ENCODE peak calls at places on chromosome 22, in ten cellular contexts. I is lower lobe of right lung, Q is fibroblast of pulmonary artery, W is spleen, V is upper lobe of left lung, A is nephron progenitor cell, J is astrocyte of the cerebellum, G is colonic mucosa, C is BJ, P is fibroblast of the aortic adventitia. E is an unnamed sample.

GRCh38 chr22:37657590-37658132 is 862 bp upstream of the PDXP start:
- DNase-seq in I (no peak), Q (no peak), W (no peak), V (no peak), A (no peak), J (no peak), G (no peak), C (no peak), P (no peak), E (no peak)

GRCh38 chr22:29727248-29727551 is 7.4 kb downstream of the CABP7 start:
- DNase-seq in I (peak; percentile 56), Q (peak; percentile 50), W (no peak), V (no peak), A (peak; percentile 77), J (no peak), G (peak; percentile 27), C (no peak), P (peak; percentile 35), E (no peak)

GRCh38 chr22:21567456-21568206 is at the start of gene UBE2L3:
- DNase-seq in I (peak; percentile 90), Q (peak; percentile 74), W (peak; percentile 96), V (peak; percentile 96), A (peak; percentile 87), J (peak; percentile 34), G (peak; percentile 89), C (peak; percentile 19), P (peak; percentile 73), E (no peak)

GRCh38 chr22:22121445-22121844 is 123.1 kb upstream of the VPREB1 start:
- DNase-seq in I (no peak), Q (no peak), W (no peak), V (no peak), A (no peak), J (no peak), G (no peak), C (no peak), P (no peak), E (no peak)

GRCh38 chr22:18024276-18024939 is at the start of gene MICAL3:
- DNase-seq in I (no peak), Q (peak; percentile 64), W (peak; percentile 93), V (peak; percentile 93), A (peak; percentile 80), J (no peak), G (peak; percentile 68), C (no peak), P (peak; percentile 58), E (no peak)

GRCh38 chr22:49208003-49208402 is 619.7 kb downstream of the BRD1 start:
- DNase-seq in I (no peak), Q (no peak), W (peak; percentile 52), V (no peak), A (no peak), J (no peak), G (no peak), C (no peak), P (no peak), E (no peak)

GRCh38 chr22:31079095-31079642 is 1.9 kb upstream of the SMTN start:
- DNase-seq in I (no peak), Q (no peak), W (no peak), V (no peak), A (no peak), J (no peak), G (peak; percentile 86), C (no peak), P (no peak), E (no peak)

GRCh38 chr22:48819991-48820390 is 1007.7 kb downstream of the BRD1 start:
- DNase-seq in I (no peak), Q (no peak), W (peak; percentile 41), V (no peak), A (no peak), J (no peak), G (no peak), C (no peak), P (no peak), E (no peak)

GRCh38 chr22:50091092-50091491 is 1.3 kb downstream of the MOV10L1 start:
- DNase-seq in I (no peak), Q (no peak), W (peak; percentile 59), V (peak; percentile 70), A (no peak), J (no peak), G (no peak), C (no peak), P (no peak), E (no peak)

GRCh38 chr22:39994566-39995345 is at the start of gene FAM83F:
- DNase-seq in I (peak; percentile 58), Q (no peak), W (peak; percentile 77), V (peak; percentile 90), A (peak; percentile 68), J (no peak), G (peak; percentile 68), C (no peak), P (no peak), E (no peak)

GRCh38 chr22:32473388-32473952 is 1.1 kb upstream of the FBXO7 start:
- DNase-seq in I (no peak), Q (peak; percentile 76), W (no peak), V (no peak), A (peak; percentile 14), J (peak; percentile 66), G (peak; percentile 38), C (no peak), P (peak; percentile 82), E (no peak)

GRCh38 chr22:46560696-46561295 is 23.4 kb upstream of the CELSR1 start:
- DNase-seq in I (peak; percentile 38), Q (no peak), W (peak; percentile 58), V (no peak), A (no peak), J (no peak), G (no peak), C (no peak), P (no peak), E (no peak)

GRCh38 chr22:46564084-46564714 is 26.8 kb upstream of the CELSR1 start:
- DNase-seq in I (no peak), Q (no peak), W (no peak), V (peak; percentile 77), A (no peak), J (no peak), G (peak; percentile 65), C (no peak), P (peak; percentile 25), E (no peak)

GRCh38 chr22:46567471-46567870 is 30.1 kb upstream of the CELSR1 start:
- DNase-seq in I (no peak), Q (no peak), W (no peak), V (no peak), A (no peak), J (no peak), G (no peak), C (no peak), P (no peak), E (no peak)

GRCh38 chr22:46561435-46561905 is 24.1 kb upstream of the CELSR1 start:
- DNase-seq in I (peak; percentile 40), Q (no peak), W (peak; percentile 47), V (no peak), A (no peak), J (no peak), G (no peak), C (no peak), P (no peak), E (no peak)

GRCh38 chr22:46563381-46564083 is 26.1 kb upstream of the CELSR1 start:
- DNase-seq in I (peak; percentile 86), Q (peak; percentile 62), W (peak; percentile 94), V (peak; percentile 94), A (peak; percentile 82), J (no peak), G (peak; percentile 92), C (no peak), P (peak; percentile 49), E (no peak)
- TF ChIP-seq CTCF in I (peak; percentile 78), Q (peak; percentile 83), W (peak; percentile 92), V (peak; percentile 82), A (peak; percentile 77), J (peak; percentile 84), G (peak; percentile 78), C (peak; percentile 81), P (peak; percentile 88), E (peak; percentile 88)

DNA sequence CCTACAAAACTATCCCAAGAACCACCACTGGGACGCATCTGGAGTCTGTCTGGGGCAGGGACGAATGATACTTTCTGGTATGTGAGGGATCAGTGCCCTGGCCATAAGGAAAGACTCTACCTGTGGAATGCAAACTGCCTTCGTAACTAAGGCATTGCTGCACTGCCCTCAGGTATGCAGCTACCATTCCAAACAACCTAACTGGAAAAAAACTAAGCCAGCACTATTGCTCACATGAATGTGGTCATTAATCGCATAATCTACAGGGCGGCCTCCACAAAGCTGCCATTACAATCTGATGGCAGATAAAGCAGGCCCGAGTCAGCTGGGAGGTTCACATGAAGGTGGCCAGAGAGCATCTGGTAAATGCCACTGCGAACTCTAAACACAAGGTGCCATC is 3.9 kb downstream of the PACSIN2 start:
- DNase-seq in I (peak; percentile 7), Q (no peak), W (no peak), V (no peak), A (no peak), J (no peak), G (no peak), C (no peak), P (no peak), E (no peak)
- TF ChIP-seq CTCF in I (no peak), Q (no peak), W (no peak), V (no peak), A (no peak), J (peak; percentile 12), G (no peak), C (no peak), P (peak; percentile 5), E (no peak)

GRCh38 chr22:44951510-44951816 is 58.3 kb downstream of the PHF21B start:
- DNase-seq in I (no peak), Q (no peak), W (no peak), V (no peak), A (no peak), J (no peak), G (no peak), C (no peak), P (no peak), E (no peak)

GRCh38 chr22:44947029-44947428 is 62.8 kb downstream of the PHF21B start:
- DNase-seq in I (no peak), Q (no peak), W (no peak), V (no peak), A (no peak), J (no peak), G (no peak), C (no peak), P (no peak), E (no peak)

GRCh38 chr22:44950806-44951509 is 58.8 kb downstream of the PHF21B start:
- DNase-seq in I (no peak), Q (no peak), W (no peak), V (no peak), A (no peak), J (no peak), G (no peak), C (no peak), P (no peak), E (no peak)

GRCh38 chr22:44944891-44945600 is 64.8 kb downstream of the PHF21B start:
- DNase-seq in I (no peak), Q (no peak), W (no peak), V (no peak), A (peak; percentile 46), J (no peak), G (no peak), C (no peak), P (no peak), E (no peak)

GRCh38 chr22:44947846-44948245 is 62.0 kb downstream of the PHF21B start:
- DNase-seq in I (no peak), Q (no peak), W (no peak), V (no peak), A (no peak), J (no peak), G (no peak), C (no peak), P (no peak), E (no peak)
- TF ChIP-seq CTCF in I (no peak), Q (no peak), W (no peak), V (no peak), A (no peak), J (no peak), G (no peak), C (no peak), P (no peak), E (no peak)

GRCh38 chr22:46752911-46753310 is 9.5 kb upstream of the TBC1D22A start:
- DNase-seq in I (no peak), Q (no peak), W (no peak), V (no peak), A (no peak), J (no peak), G (no peak), C (no peak), P (no peak), E (no peak)
- TF ChIP-seq CTCF in I (no peak), Q (no peak), W (no peak), V (no peak), A (no peak), J (no peak), G (no peak), C (no peak), P (no peak), E (no peak)

E was measured in AG04449.